ENCODE peak calls at places on chromosomes 5 and 9, in seven cellular contexts. O, N, D, V, K, G and Z are unnamed samples.

GRCh38 chr5:109533847-109534272 is 124.1 kb upstream of the PJA2 start:
- DNase-seq in O (no peak), N (no peak), D (no peak), V (no peak), K (no peak), G (no peak), Z (no peak)

GRCh38 chr5:92912280-92912679 is 668.7 kb downstream of the NR2F1-AS1 start:
- DNase-seq in O (no peak), N (no peak), D (no peak), V (no peak), K (no peak), G (no peak), Z (no peak)

GRCh38 chr5:145797336-145797735 is 37.8 kb downstream of the PRELID2 start:
- DNase-seq in O (no peak), N (peak; percentile 10), D (no peak), V (no peak), K (no peak), G (no peak), Z (peak; percentile 68)

GRCh38 chr5:1594336-1595106 is 70.8 kb upstream of the LPCAT1 start:
- DNase-seq in O (peak; percentile 85), N (peak; percentile 20), D (peak; percentile 92), V (peak; percentile 12), K (peak; percentile 86), G (peak; percentile 74), Z (peak; percentile 87)

GRCh38 chr9:87149794-87150193 is 202.5 kb upstream of the GAS1 start:
- DNase-seq in O (no peak), N (peak; percentile 86), D (no peak), V (no peak), K (no peak), G (no peak), Z (peak; percentile 15)

GRCh38 chr9:85716031-85716877 is 25.5 kb downstream of the AGTPBP1 start:
- DNase-seq in O (no peak), N (no peak), D (no peak), V (no peak), K (no peak), G (no peak), Z (no peak)

GRCh38 chr5:34749431-34749872 is 89.5 kb upstream of the TTC23L start:
- DNase-seq in O (no peak), N (no peak), D (no peak), V (no peak), K (no peak), G (no peak), Z (no peak)

GRCh38 chr5:96649251-96649937 is 12.8 kb upstream of the CAST start:
- DNase-seq in O (no peak), N (no peak), D (no peak), V (no peak), K (no peak), G (no peak), Z (no peak)

GRCh38 chr9:109956811-109957440 is 176.9 kb downstream of the PALM2AKAP2 start:
- DNase-seq in O (no peak), N (peak; percentile 59), D (no peak), V (no peak), K (no peak), G (no peak), Z (peak; percentile 41)

GRCh38 chr9:114919611-114920010 is 10.8 kb downstream of the TNFSF8 start:
- DNase-seq in O (no peak), N (no peak), D (no peak), V (no peak), K (no peak), G (no peak), Z (no peak)

GRCh38 chr9:117278020-117278419 is 136.8 kb downstream of the ASTN2 start:
- DNase-seq in O (no peak), N (no peak), D (no peak), V (no peak), K (no peak), G (no peak), Z (no peak)

GRCh38 chr9:95907794-95908193 is 32.3 kb downstream of the ERCC6L2 start:
- DNase-seq in O (no peak), N (no peak), D (no peak), V (no peak), K (no peak), G (no peak), Z (peak; percentile 3)

GRCh38 chr5:87361031-87361443 is 51.7 kb downstream of the CCNH start:
- DNase-seq in O (no peak), N (peak; percentile 24), D (no peak), V (no peak), K (no peak), G (no peak), Z (no peak)

GRCh38 chr9:133463234-133463863 is 3.6 kb downstream of the CACFD1 start:
- DNase-seq in O (no peak), N (no peak), D (peak; percentile 81), V (no peak), K (no peak), G (no peak), Z (no peak)

GRCh38 chr5:82365744-82366228 is 87.6 kb upstream of the RPS23 start:
- DNase-seq in O (no peak), N (no peak), D (no peak), V (no peak), K (no peak), G (no peak), Z (no peak)

GRCh38 chr5:123790226-123790625 is 278.2 kb downstream of the CSNK1G3 start:
- DNase-seq in O (no peak), N (no peak), D (no peak), V (no peak), K (no peak), G (no peak), Z (no peak)

GRCh38 chr5:150618588-150619281 is 21.7 kb upstream of the SYNPO start:
- DNase-seq in O (no peak), N (no peak), D (no peak), V (no peak), K (peak; percentile 64), G (no peak), Z (peak; percentile 31)

GRCh38 chr9:19922476-19923118 is 133.8 kb upstream of the SLC24A2 start:
- DNase-seq in O (no peak), N (no peak), D (peak; percentile 67), V (no peak), K (no peak), G (no peak), Z (peak; percentile 70)

GRCh38 chr5:14309864-14310531 is 166.9 kb downstream of the TRIO start:
- DNase-seq in O (no peak), N (no peak), D (no peak), V (no peak), K (no peak), G (no peak), Z (no peak)

GRCh38 chr5:150489358-150490295 is 18.3 kb upstream of the NDST1 start:
- DNase-seq in O (no peak), N (no peak), D (peak; percentile 58), V (no peak), K (peak; percentile 57), G (no peak), Z (no peak)

GRCh38 chr9:75299324-75299723 is 211.0 kb downstream of the OSTF1 start:
- DNase-seq in O (no peak), N (no peak), D (no peak), V (no peak), K (no peak), G (no peak), Z (no peak)

GRCh38 chr5:74667396-74667795 is 17.6 kb upstream of the HEXB start:
- DNase-seq in O (no peak), N (no peak), D (no peak), V (no peak), K (no peak), G (no peak), Z (no peak)

GRCh38 chr5:58933891-58934628 is 351.2 kb downstream of the RAB3C start:
- DNase-seq in O (no peak), N (no peak), D (no peak), V (no peak), K (no peak), G (peak; percentile 5), Z (peak; percentile 48)